ENCODE peak calls at places on chromosomes 11 and 22, in eight cellular contexts. R is NT2/D1; V is IMR-90; U is uterus; B is HAP-1; Q is naive thymus-derived CD4-positive, alpha-beta T cell; D is mucosa of descending colon; C is heart left ventricle. I is an unnamed sample. For H3K4me1, the result is how much of the 10 kb centered on the place peaks cover.

GRCh38 chr11:221539-221938 is 14.0 kb downstream of the RIC8A start:
- DNase-seq in R (no peak), V (no peak), U (no peak), B (no peak), Q (no peak), D (no peak), C (no peak), I (no peak)

GRCh38 chr11:36116161-36116560 is 172.3 kb downstream of the LDLRAD3 start:
- DNase-seq in R (no peak), V (no peak), U (no peak), B (no peak), Q (no peak), D (no peak), C (no peak), I (no peak)

GRCh38 chr22:30305519-30305905 is 16.2 kb upstream of the CASTOR1 start:
- DNase-seq in R (no peak), V (no peak), U (peak), B (no peak), Q (peak), D (peak), C (peak), I (no peak)

GRCh38 chr11:92083123-92083522 is 141.5 kb upstream of the FAT3 start:
- DNase-seq in R (no peak), V (no peak), U (no peak), B (no peak), Q (no peak), D (no peak), C (no peak), I (no peak)

GRCh38 chr22:42229455-42230149 is 40.9 kb downstream of the TCF20 start:
- DNase-seq in R (no peak), V (peak), U (peak), B (no peak), Q (no peak), D (no peak), C (no peak), I (no peak)

GRCh38 chr11:134460881-134461280 is 48.8 kb upstream of the B3GAT1 start:
- DNase-seq in R (no peak), V (no peak), U (no peak), B (no peak), Q (no peak), D (no peak), C (no peak), I (no peak)

GRCh38 chr11:46747150-46747549 is 28.1 kb downstream of the F2 start:
- DNase-seq in R (no peak), V (no peak), U (no peak), B (no peak), Q (no peak), D (no peak), C (no peak), I (no peak)

GRCh38 chr11:31972623-31973022 is 118.3 kb upstream of the RCN1 start:
- DNase-seq in R (no peak), V (no peak), U (no peak), B (no peak), Q (no peak), D (no peak), C (no peak), I (no peak)

GRCh38 chr11:69817265-69818236 is 1.7 kb downstream of the FGF3 start:
- DNase-seq in R (no peak), V (no peak), U (no peak), B (no peak), Q (no peak), D (no peak), C (no peak), I (no peak)

GRCh38 chr11:30328676-30329075 is 5.8 kb downstream of the ARL14EP start:
- DNase-seq in R (no peak), V (peak), U (no peak), B (no peak), Q (no peak), D (no peak), C (no peak), I (no peak)

GRCh38 chr22:25827415-25827814 is 85.4 kb downstream of the MYO18B start:
- DNase-seq in R (no peak), V (no peak), U (no peak), B (no peak), Q (no peak), D (no peak), C (no peak), I (no peak)

GRCh38 chr11:83319346-83319745 is 33.2 kb upstream of the CCDC90B start:
- DNase-seq in R (no peak), V (no peak), U (no peak), B (no peak), Q (no peak), D (no peak), C (no peak), I (no peak)

GRCh38 chr22:22137891-22138290 is 106.7 kb upstream of the VPREB1 start:
- DNase-seq in R (no peak), V (no peak), U (no peak), B (no peak), Q (no peak), D (no peak), C (no peak), I (no peak)

GRCh38 chr11:57761301-57762234 is at the start of gene CTNND1:
- DNase-seq in R (peak), V (peak), U (peak), B (peak), Q (no peak), D (peak), C (peak), I (peak)

GRCh38 chr22:37519268-37520195 is at the start of gene CARD10:
- DNase-seq in R (no peak), V (no peak), U (no peak), B (peak), Q (no peak), D (peak), C (peak), I (no peak)

GRCh38 chr11:65288706-65289536 is 25.7 kb upstream of the CDC42EP2 start:
- DNase-seq in R (no peak), V (no peak), U (no peak), B (no peak), Q (no peak), D (no peak), C (peak), I (no peak)

GRCh38 chr11:11261629-11262028 is 91.4 kb downstream of the CSNK2A3 start:
- DNase-seq in R (no peak), V (no peak), U (no peak), B (no peak), Q (no peak), D (no peak), C (no peak), I (no peak)

DNA sequence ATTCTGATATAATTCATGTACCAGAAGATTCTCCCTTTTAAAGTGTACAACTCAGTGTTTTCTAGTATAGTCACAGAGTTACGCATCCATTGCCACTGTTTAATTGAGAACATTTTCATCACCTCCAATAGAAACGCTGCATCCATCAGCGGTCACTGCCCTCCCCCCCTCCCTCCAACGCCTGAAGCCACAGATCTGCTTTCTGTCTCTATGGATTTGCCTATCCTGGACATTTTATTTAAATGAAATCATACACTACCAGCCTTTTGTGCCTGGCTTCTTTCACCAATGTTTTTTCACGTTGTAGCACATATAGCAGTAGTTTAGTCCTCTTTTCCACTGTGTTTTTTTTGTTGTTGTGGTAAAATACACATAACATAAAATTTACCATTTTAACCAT is 22.8 kb downstream of the TCP11L1 start:
- DNase-seq in R (no peak), V (no peak), U (no peak), B (no peak), Q (no peak), D (no peak), C (no peak), I (no peak)
- H3K4me1 ChIP-seq in R (under half), V (under half), U (under half), B (under half), Q (under half), D (under half), C (under half), I (under half)

GRCh38 chr11:122938557-122938956 is 43.1 kb downstream of the BSX start:
- DNase-seq in R (no peak), V (no peak), U (no peak), B (no peak), Q (no peak), D (no peak), C (no peak), I (no peak)
- H3K4me1 ChIP-seq in R (under half), V (under half), U (under half), B (under half), Q (under half), D (under half), C (under half), I (under half)

GRCh38 chr11:113448311-113448666 is 26.9 kb downstream of the DRD2 start:
- DNase-seq in R (no peak), V (no peak), U (no peak), B (no peak), Q (no peak), D (no peak), C (no peak), I (no peak)

GRCh38 chr11:113447621-113448310 is 27.4 kb downstream of the DRD2 start:
- DNase-seq in R (no peak), V (peak), U (no peak), B (no peak), Q (no peak), D (no peak), C (no peak), I (no peak)

GRCh38 chr11:113444469-113445122 is 30.6 kb downstream of the DRD2 start:
- DNase-seq in R (no peak), V (no peak), U (no peak), B (no peak), Q (no peak), D (no peak), C (no peak), I (no peak)

GRCh38 chr11:113446938-113447337 is 28.3 kb downstream of the DRD2 start:
- DNase-seq in R (no peak), V (no peak), U (no peak), B (no peak), Q (no peak), D (no peak), C (no peak), I (no peak)

GRCh38 chr11:113446112-113446511 is 29.1 kb downstream of the DRD2 start:
- DNase-seq in R (no peak), V (no peak), U (no peak), B (no peak), Q (no peak), D (no peak), C (no peak), I (no peak)
- H3K4me1 ChIP-seq in R (under half), V (under half), U (under half), B (under half), Q (under half), D (under half), C (under half), I (under half)

DNA sequence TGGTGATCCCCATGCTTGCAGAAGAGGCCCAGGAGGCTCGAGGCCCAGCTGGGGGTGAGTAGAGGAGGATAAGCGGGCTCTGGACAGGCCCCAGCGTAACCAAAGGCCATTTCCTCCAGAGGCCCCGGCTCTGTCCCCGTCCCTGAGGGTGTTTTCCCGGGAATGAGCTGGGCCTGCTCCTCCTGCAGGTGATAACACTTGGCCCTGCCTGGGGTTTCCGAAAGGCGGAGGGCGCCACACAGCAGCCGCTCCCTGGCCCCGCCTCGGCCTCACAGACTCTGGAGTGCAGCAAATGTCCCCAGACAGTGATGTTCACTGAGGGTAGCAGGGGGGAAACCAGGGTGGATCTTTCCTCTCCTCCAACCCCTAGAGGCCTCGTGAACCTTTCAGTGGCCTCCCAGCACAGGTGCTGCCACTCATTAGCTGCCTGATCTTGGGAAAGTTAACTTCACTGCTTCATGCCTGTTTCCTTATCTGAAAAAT is 10.5 kb upstream of the MGAT3 start:
- DNase-seq in R (no peak), V (no peak), U (no peak), B (no peak), Q (no peak), D (no peak), C (no peak), I (no peak)
- H3K4me1 ChIP-seq in R (under half), V (under half), U (under half), B (under half), Q (under half), D (under half), C (under half), I (under half)

DNA sequence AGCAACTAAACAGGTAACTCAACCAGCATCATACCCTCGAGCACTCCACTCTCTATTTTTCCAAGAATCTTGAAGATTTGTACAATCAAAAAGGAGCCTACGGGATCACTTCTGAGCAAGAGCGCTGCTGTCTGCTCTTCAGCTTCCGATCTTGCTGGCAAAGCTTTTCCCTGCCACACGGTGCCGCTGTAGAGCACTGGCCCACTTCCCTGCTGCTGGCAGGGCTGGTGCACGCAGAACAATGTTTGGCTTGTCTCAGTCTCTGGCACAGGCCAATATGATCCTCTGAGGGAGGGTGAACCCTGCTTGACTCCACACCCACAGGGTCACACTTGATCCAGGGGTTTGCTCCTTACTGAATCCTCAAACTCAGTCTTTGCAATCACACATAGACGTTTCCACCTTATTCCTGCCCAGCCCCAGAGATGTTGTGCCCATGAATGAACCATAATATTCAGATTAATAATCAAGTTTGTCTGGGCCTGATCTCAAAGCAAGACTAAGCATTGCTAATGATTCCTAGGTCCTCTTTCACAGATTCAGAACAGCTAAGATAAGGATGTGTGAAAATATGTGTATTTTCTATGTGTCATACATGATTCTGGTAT is 536.6 kb downstream of the SOX6 start:
- DNase-seq in R (peak), V (peak), U (no peak), B (peak), Q (no peak), D (peak), C (peak), I (peak)
- H3K4me1 ChIP-seq in R (under half), V (under half), U (under half), B (under half), Q (under half), D (under half), C (under half), I (under half)

GRCh38 chr22:17366830-17367229 is 2.4 kb upstream of the CECR2 start:
- DNase-seq in R (no peak), V (no peak), U (peak), B (peak), Q (no peak), D (no peak), C (peak), I (no peak)
- H3K4me1 ChIP-seq in R (under half), V (under half), U (under half), B (under half), Q (under half), D (under half), C (under half), I (under half)

GRCh38 chr22:17792854-17793434 is 18.7 kb upstream of the BID start:
- DNase-seq in R (no peak), V (no peak), U (no peak), B (no peak), Q (no peak), D (no peak), C (no peak), I (no peak)
- H3K4me1 ChIP-seq in R (under half), V (under half), U (under half), B (under half), Q (under half), D (under half), C (under half), I (under half)

GRCh38 chr22:43257549-43257948 is 70.6 kb upstream of the TTLL12 start:
- DNase-seq in R (no peak), V (no peak), U (no peak), B (no peak), Q (no peak), D (no peak), C (no peak), I (no peak)
- H3K4me1 ChIP-seq in R (under half), V (under half), U (under half), B (under half), Q (under half), D (under half), C (under half), I (under half)

DNA sequence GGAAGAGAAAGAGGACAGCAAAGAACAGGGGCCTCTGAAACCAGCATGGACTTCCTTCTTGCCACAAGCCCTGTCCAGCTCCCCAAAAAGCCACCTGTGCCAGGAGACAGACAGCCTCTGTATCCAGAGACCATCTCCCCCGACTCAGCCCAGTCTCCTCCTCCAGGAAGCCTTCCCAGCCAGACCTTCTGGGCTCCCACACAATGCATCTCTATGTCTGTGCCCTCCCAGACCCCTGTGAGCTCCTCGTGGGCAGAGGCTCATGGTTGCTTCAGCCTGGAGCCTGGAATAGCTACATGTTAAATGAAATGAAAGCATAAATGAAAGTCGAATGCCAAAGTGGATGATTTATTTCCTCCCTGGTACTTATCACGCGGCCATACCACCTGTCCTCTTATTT is 7.3 kb upstream of the ARAP1 start:
- DNase-seq in R (no peak), V (no peak), U (no peak), B (no peak), Q (no peak), D (no peak), C (no peak), I (no peak)
- H3K4me1 ChIP-seq in R (under half), V (under half), U (under half), B (under half), Q (under half), D (under half), C (under half), I (under half)